ENCODE peak calls at places on chromosomes 4 and X, in eight cellular contexts. H is fibroblast of mammary gland; B is stimulated activated CD8-positive, alpha-beta memory T cell treated with anti-CD3 and anti-CD28 coated beads, Interleukin-4, amount 100 ng/mL, for 4 hours; G is astrocyte of the spinal cord; K is A172; Q is T-helper 2 cell; X is sigmoid colon; Z is ureter. Y is an unnamed sample.
A peak's percentile ranks its signal among the peaks of the same experiment; 100 is the strongest.

GRCh38 chr4:109631709-109632108 is 71.5 kb downstream of the CASP6 start:
- DNase-seq in H (peak; percentile 24), G (no peak), Q (no peak), Z (no peak), B (no peak), K (no peak), X (no peak), Y (no peak)

GRCh38 chrX:8879750-8880149 is 78.6 kb upstream of the FAM9A start:
- DNase-seq in B (no peak), G (no peak), H (peak; percentile 26), Z (no peak), Q (no peak), X (no peak), K (peak; percentile 19), Y (peak; percentile 36)

GRCh38 chr4:24991015-24991414 is 39.7 kb downstream of the LGI2 start:
- DNase-seq in K (peak; percentile 33), G (peak; percentile 63), X (no peak), Z (no peak), H (peak; percentile 64), Q (no peak), B (no peak), Y (peak; percentile 68)

GRCh38 chr4:8698341-8699062 is 105.9 kb downstream of the CPZ start:
- DNase-seq in X (peak; percentile 55), Q (no peak), K (no peak), B (no peak), H (no peak), G (no peak), Z (peak; percentile 17), Y (no peak)

GRCh38 chrX:149284616-149285015 is 220.5 kb downstream of the IDS start:
- DNase-seq in Z (no peak), B (no peak), H (no peak), Q (no peak), X (no peak), K (no peak), G (no peak), Y (no peak)

GRCh38 chr4:66562276-66562806 is 892.1 kb upstream of the EPHA5 start:
- DNase-seq in Z (no peak), B (no peak), X (no peak), H (no peak), Q (no peak), K (no peak), G (peak; percentile 63), Y (peak; percentile 48)

GRCh38 chrX:150182176-150182575 is 180.9 kb upstream of the MAMLD1 start:
- DNase-seq in Z (peak; percentile 18), K (no peak), H (peak; percentile 25), B (no peak), X (no peak), Q (no peak), G (peak; percentile 28), Y (no peak)

GRCh38 chr4:113586072-113586471 is 175.5 kb downstream of the CAMK2D start:
- DNase-seq in K (no peak), Z (no peak), G (no peak), X (no peak), Q (no peak), B (no peak), H (peak; percentile 14), Y (no peak)